ENCODE peak calls at places on chromosome 21, in seven cellular contexts. D is ovary, V is foreskin keratinocyte, A is A549, L is endodermal cell, R is colonic mucosa, B is psoas muscle. C is an unnamed sample.

GRCh38 chr21:38165466-38166213 is 91.2 kb upstream of the KCNJ15 start:
- DNase-seq in D (no peak), V (no peak), A (no peak), L (peak), R (no peak), B (no peak), C (no peak)

GRCh38 chr21:44444286-44444931 is 10.9 kb upstream of the LRRC3 start:
- DNase-seq in D (no peak), V (no peak), A (no peak), L (peak), R (no peak), B (peak), C (no peak)

GRCh38 chr21:35477622-35478021 is 428.5 kb upstream of the RUNX1 start:
- DNase-seq in D (no peak), V (no peak), A (no peak), L (no peak), R (no peak), B (no peak), C (no peak)

GRCh38 chr21:25859264-25859931 is 124.6 kb downstream of the GABPA start:
- DNase-seq in D (no peak), V (no peak), A (no peak), L (no peak), R (no peak), B (no peak), C (no peak)

GRCh38 chr21:45262616-45263015 is 25.1 kb downstream of the POFUT2 start:
- DNase-seq in D (no peak), V (no peak), A (no peak), L (peak), R (peak), B (no peak), C (no peak)

GRCh38 chr21:36065497-36066036 is 4.3 kb upstream of the CBR1 start:
- DNase-seq in D (no peak), V (peak), A (no peak), L (no peak), R (peak), B (no peak), C (no peak)

GRCh38 chr21:45322960-45323461 is 35.3 kb upstream of the POFUT2 start:
- DNase-seq in D (peak), V (no peak), A (peak), L (peak), R (no peak), B (no peak), C (no peak)

GRCh38 chr21:45335761-45336534 is 48.3 kb upstream of the POFUT2 start:
- DNase-seq in D (peak), V (no peak), A (no peak), L (peak), R (no peak), B (no peak), C (no peak)

GRCh38 chr21:44925027-44925755 is 4.5 kb upstream of the ITGB2 start:
- DNase-seq in D (no peak), V (peak), A (no peak), L (no peak), R (no peak), B (no peak), C (no peak)

GRCh38 chr21:41362605-41363369 is 960 bp downstream of the MX2 start:
- DNase-seq in D (no peak), V (no peak), A (no peak), L (no peak), R (no peak), B (no peak), C (no peak)

GRCh38 chr21:42068592-42068991 is 2.5 kb upstream of the UMODL1 start:
- DNase-seq in D (no peak), V (no peak), A (no peak), L (no peak), R (no peak), B (no peak), C (no peak)

GRCh38 chr21:35575280-35575915 is 484.9 kb downstream of the SETD4 start:
- DNase-seq in D (no peak), V (peak), A (no peak), L (no peak), R (no peak), B (no peak), C (no peak)

GRCh38 chr21:27021801-27022200 is 54.9 kb upstream of the ADAMTS5 start:
- DNase-seq in D (no peak), V (no peak), A (no peak), L (no peak), R (no peak), B (no peak), C (no peak)

GRCh38 chr21:20998886-20999285 is 677 bp downstream of the NCAM2 start:
- DNase-seq in D (no peak), V (no peak), A (no peak), L (no peak), R (no peak), B (no peak), C (no peak)

GRCh38 chr21:15797577-15798363 is 68.0 kb downstream of the USP25 start:
- DNase-seq in D (no peak), V (no peak), A (no peak), L (no peak), R (no peak), B (no peak), C (no peak)

GRCh38 chr21:35257413-35257812 is 208.3 kb upstream of the RUNX1 start:
- DNase-seq in D (peak), V (peak), A (peak), L (no peak), R (peak), B (peak), C (peak)

GRCh38 chr21:17539323-17539722 is 26.5 kb downstream of the CXADR start:
- DNase-seq in D (no peak), V (no peak), A (no peak), L (no peak), R (no peak), B (no peak), C (no peak)

GRCh38 chr21:23951251-23951650 is 1656.0 kb downstream of the MRPL39 start:
- DNase-seq in D (no peak), V (peak), A (no peak), L (no peak), R (no peak), B (no peak), C (no peak)

DNA sequence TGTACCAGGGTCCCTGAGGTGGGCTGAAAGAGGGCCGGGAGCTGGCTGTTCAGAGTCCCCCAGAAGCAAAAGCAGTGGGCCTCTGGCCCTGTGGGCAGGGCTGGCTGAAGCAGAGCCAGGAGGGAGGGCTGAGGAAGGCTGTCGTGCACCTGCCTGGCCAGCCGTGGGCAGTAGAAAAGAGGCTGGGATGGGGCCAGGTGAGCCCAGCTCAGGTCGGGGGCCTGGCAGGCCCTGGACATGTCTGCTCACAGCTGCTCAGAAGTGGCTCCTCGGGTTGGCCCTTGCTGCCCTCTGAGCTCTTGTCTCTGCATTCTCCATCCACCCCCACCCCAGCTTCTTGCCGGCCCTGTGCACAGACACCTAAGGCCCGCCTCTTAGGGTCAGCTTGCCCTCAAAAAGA is 60.0 kb downstream of the TCP10L start:
- DNase-seq in D (no peak), V (no peak), A (no peak), L (peak), R (no peak), B (no peak), C (no peak)
- H3K27ac ChIP-seq in D (no peak), V (no peak), A (no peak), L (no peak), R (no peak), B (peak), C (peak)

GRCh38 chr21:32386195-32386870 is 6.5 kb downstream of the URB1 start:
- DNase-seq in D (no peak), V (peak), A (peak), L (no peak), R (no peak), B (peak), C (no peak)
- H3K27ac ChIP-seq in D (no peak), V (no peak), A (peak), L (no peak), R (no peak), B (peak), C (peak)

DNA sequence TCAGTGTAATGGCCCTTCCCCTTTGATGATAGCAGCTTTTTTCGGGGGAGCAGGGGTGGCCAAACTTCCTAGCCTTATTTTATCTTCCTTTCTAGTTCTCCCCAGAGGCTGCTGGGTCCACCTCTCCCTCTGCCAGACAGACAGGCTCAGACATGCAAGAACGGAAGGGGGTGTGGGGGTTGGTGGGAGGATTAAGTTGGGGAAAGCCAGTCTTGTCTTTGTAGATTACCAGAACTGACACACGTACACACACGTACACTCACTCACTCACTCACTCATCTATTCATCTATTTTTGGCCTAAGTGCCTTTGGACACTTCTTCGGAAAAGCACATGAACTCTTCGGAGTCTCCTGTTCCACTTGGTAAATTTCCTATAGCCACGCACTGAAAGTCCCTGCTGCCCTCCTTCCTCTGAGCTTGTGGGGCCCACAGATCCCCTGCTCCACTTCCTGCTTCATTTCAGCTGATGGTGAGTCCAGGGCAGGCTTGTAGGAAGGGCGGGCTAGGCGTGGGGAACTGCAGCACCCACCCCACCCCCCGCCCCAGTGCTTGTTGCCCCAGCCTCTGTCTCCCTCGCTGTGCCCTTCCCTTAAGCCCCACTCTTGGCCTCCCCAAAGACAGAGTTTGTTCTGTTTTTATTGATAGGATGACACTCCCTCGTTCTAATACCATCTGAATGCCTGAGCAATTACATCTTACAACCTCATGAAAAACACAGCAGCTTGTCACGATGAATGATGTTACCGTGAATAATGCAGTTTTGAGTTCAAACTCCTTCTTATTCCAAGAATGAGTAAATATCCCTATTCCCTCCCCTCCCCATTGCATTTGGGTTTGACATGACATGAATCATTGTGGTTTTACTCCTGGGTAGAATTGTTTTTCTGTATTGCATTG is 60.7 kb upstream of the ATP5PO start:
- DNase-seq in D (no peak), V (peak), A (peak), L (no peak), R (peak), B (peak), C (no peak)
- H3K27ac ChIP-seq in D (no peak), V (peak), A (peak), L (peak), R (peak), B (peak), C (peak)

DNA sequence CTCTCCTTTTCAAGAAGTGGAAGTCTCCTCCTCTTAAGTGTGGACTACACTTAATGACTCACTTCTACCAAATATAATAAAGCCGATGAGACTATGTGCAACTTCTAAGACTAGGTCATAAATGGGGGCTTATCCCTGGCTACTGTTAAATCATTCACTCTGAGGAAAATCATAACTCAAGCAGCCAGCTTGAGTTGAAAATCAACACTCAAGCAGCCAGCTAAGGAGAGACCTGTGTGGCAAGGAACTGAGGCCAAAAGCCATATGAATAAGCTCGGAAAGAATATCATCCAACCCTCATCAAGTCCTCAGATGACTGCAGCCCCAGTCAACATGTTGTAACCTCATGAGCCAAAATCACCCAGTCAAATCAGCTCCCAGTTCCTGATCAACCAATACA is 49.7 kb upstream of the PSMG1 start:
- DNase-seq in D (no peak), V (no peak), A (no peak), L (no peak), R (no peak), B (no peak), C (no peak)
- H3K27ac ChIP-seq in D (no peak), V (no peak), A (no peak), L (no peak), R (no peak), B (no peak), C (no peak)

C was measured in lung.